ENCODE peak calls at places on chromosomes 2 and 18, in four cellular contexts. F is neural crest cell; B is CD8-positive, alpha-beta memory T cell; P is GM10248. M is an unnamed sample.

GRCh38 chr2:88626171-88627054 is 851 bp downstream of the EIF2AK3 start:
- DNase-seq in P (no peak), B (peak; percentile 49), F (peak; percentile 12), M (no peak)

GRCh38 chr18:29849145-29849544 is 1193.4 kb downstream of the DSC3 start:
- DNase-seq in P (no peak), B (no peak), F (no peak), M (no peak)

GRCh38 chr2:6835467-6835866 is 30.2 kb downstream of the CMPK2 start:
- DNase-seq in B (no peak), P (no peak), F (no peak), M (no peak)

GRCh38 chr2:127566576-127566975 is 31.1 kb downstream of the MYO7B start:
- DNase-seq in F (no peak), B (no peak), P (no peak), M (no peak)

GRCh38 chr2:212032536-212033219 is 505.9 kb downstream of the ERBB4 start:
- DNase-seq in B (no peak), P (no peak), F (no peak), M (no peak)

GRCh38 chr2:207743514-207743913 is 26.2 kb downstream of the FZD5 start:
- DNase-seq in P (no peak), F (no peak), B (no peak), M (no peak)

GRCh38 chr18:46676162-46676830 is 19.3 kb upstream of the LOXHD1 start:
- DNase-seq in P (no peak), B (no peak), F (no peak), M (no peak)

GRCh38 chr2:209368924-209369323 is 54.9 kb upstream of the MAP2 start:
- DNase-seq in B (no peak), P (no peak), F (no peak), M (no peak)

GRCh38 chr2:234564719-234565118 is 67.8 kb upstream of the ARL4C start:
- DNase-seq in P (no peak), F (no peak), B (no peak), M (peak; percentile 38)

GRCh38 chr2:46929612-46930011 is 14.0 kb upstream of the MCFD2 start:
- DNase-seq in F (no peak), P (no peak), B (no peak), M (no peak)

GRCh38 chr2:233380132-233381012 is 26.1 kb downstream of the DGKD start:
- DNase-seq in F (no peak), B (no peak), P (no peak), M (no peak)

GRCh38 chr2:54556659-54557121 is 100.6 kb downstream of the SPTBN1 start:
- DNase-seq in P (no peak), B (no peak), F (no peak), M (no peak)

GRCh38 chr2:134198006-134198634 is 55.8 kb upstream of the MGAT5 start:
- DNase-seq in P (no peak), B (no peak), F (no peak), M (no peak)

M was measured in Ammon's horn.